ENCODE peak calls at places on chromosome 13, in four cellular contexts. C, Q, R and V are unnamed samples.
A peak's percentile ranks its signal among the peaks of the same experiment; 100 is the strongest.

GRCh38 chr13:110012102-110012739 is 225.8 kb upstream of the IRS2 start:
- DNase-seq in C (no peak), Q (no peak), R (peak; percentile 31), V (no peak)

GRCh38 chr13:96403241-96403640 is 313.3 kb downstream of the HS6ST3 start:
- DNase-seq in C (no peak), Q (no peak), R (no peak), V (no peak)

GRCh38 chr13:91554101-91554500 is 155.7 kb downstream of the GPC5 start:
- DNase-seq in C (no peak), Q (no peak), R (no peak), V (no peak)

GRCh38 chr13:112616586-112617381 is 28.8 kb upstream of the TUBGCP3 start:
- DNase-seq in C (no peak), Q (no peak), R (no peak), V (no peak)

GRCh38 chr13:106795847-106796246 is 227.9 kb upstream of the ARGLU1 start:
- DNase-seq in C (no peak), Q (no peak), R (no peak), V (no peak)

GRCh38 chr13:76225815-76226489 is 589.8 kb downstream of the LMO7 start:
- DNase-seq in C (no peak), Q (no peak), R (no peak), V (no peak)

GRCh38 chr13:48393698-48394085 is 19.2 kb downstream of the LPAR6 start:
- DNase-seq in C (no peak), Q (no peak), R (no peak), V (no peak)

GRCh38 chr13:31227870-31228269 is 28.1 kb downstream of the B3GLCT start:
- DNase-seq in C (no peak), Q (no peak), R (no peak), V (no peak)